ENCODE peak calls at places on chromosome 13, in five cellular contexts. C, B, U, X and O are unnamed samples.

GRCh38 chr13:113664751-113665581 is 2.1 kb upstream of the GRK1 start:
- DNase-seq in C (peak), B (peak), U (peak), X (no peak), O (no peak)

GRCh38 chr13:83190020-83190419 is 692.3 kb downstream of the SLITRK1 start:
- DNase-seq in C (no peak), B (no peak), U (no peak), X (no peak), O (no peak)

GRCh38 chr13:98416408-98416807 is 160.5 kb downstream of the STK24 start:
- DNase-seq in C (no peak), B (no peak), U (no peak), X (no peak), O (no peak)

GRCh38 chr13:113403255-113404104 is 39.5 kb upstream of the GRTP1 start:
- DNase-seq in C (no peak), B (peak), U (peak), X (no peak), O (no peak)

GRCh38 chr13:36599641-36600040 is 74.2 kb upstream of the SERTM1 start:
- DNase-seq in C (no peak), B (no peak), U (no peak), X (no peak), O (no peak)

GRCh38 chr13:91247768-91248167 is 99.7 kb upstream of the MIR17HG start:
- DNase-seq in C (no peak), B (no peak), U (no peak), X (no peak), O (no peak)

GRCh38 chr13:113526466-113527220 is 36.1 kb upstream of the DCUN1D2 start:
- DNase-seq in C (no peak), B (no peak), U (no peak), X (no peak), O (no peak)

GRCh38 chr13:40285634-40286033 is 380.8 kb downstream of the FOXO1 start:
- DNase-seq in C (no peak), B (no peak), U (no peak), X (no peak), O (no peak)

GRCh38 chr13:26540319-26540718 is 17.2 kb upstream of the WASF3 start:
- DNase-seq in C (no peak), B (no peak), U (no peak), X (no peak), O (peak)

GRCh38 chr13:41259875-41260501 is 3.4 kb downstream of the MTRF1 start:
- DNase-seq in C (no peak), B (no peak), U (no peak), X (no peak), O (no peak)

GRCh38 chr13:38429916-38430315 is 80.3 kb downstream of the UFM1 start:
- DNase-seq in C (no peak), B (no peak), U (no peak), X (no peak), O (no peak)

GRCh38 chr13:42876810-42877550 is 95.6 kb downstream of the FAM216B start:
- DNase-seq in C (no peak), B (no peak), U (no peak), X (no peak), O (no peak)

GRCh38 chr13:107331359-107331758 is 763.4 kb upstream of the ARGLU1 start:
- DNase-seq in C (no peak), B (no peak), U (no peak), X (no peak), O (no peak)

GRCh38 chr13:76829572-76830327 is 56.5 kb downstream of the KCTD12 start:
- DNase-seq in C (peak), B (no peak), U (no peak), X (no peak), O (no peak)

GRCh38 chr13:99985886-99986527 is 4.4 kb downstream of the ZIC2 start:
- DNase-seq in C (no peak), B (no peak), U (no peak), X (no peak), O (peak)

GRCh38 chr13:26991508-26992181 is 180.0 kb downstream of the USP12 start:
- DNase-seq in C (no peak), B (no peak), U (no peak), X (no peak), O (no peak)

GRCh38 chr13:111577429-111577828 is 257.0 kb downstream of the TEX29 start:
- DNase-seq in C (no peak), B (peak), U (no peak), X (no peak), O (no peak)

GRCh38 chr13:24865158-24865557 is 101.2 kb downstream of the RNF17 start:
- DNase-seq in C (no peak), B (no peak), U (no peak), X (no peak), O (peak)

GRCh38 chr13:111505175-111505777 is 184.8 kb downstream of the TEX29 start:
- DNase-seq in C (no peak), B (no peak), U (peak), X (no peak), O (peak)

GRCh38 chr13:105763851-105764250 is 771.6 kb downstream of the EFNB2 start:
- DNase-seq in C (no peak), B (no peak), U (no peak), X (no peak), O (no peak)

GRCh38 chr13:44815507-44816074 is 173.7 kb downstream of the NUFIP1 start:
- DNase-seq in C (no peak), B (no peak), U (no peak), X (no peak), O (no peak)

GRCh38 chr13:70518081-70518480 is 409.8 kb upstream of the KLHL1 start:
- DNase-seq in C (no peak), B (no peak), U (no peak), X (no peak), O (no peak)

GRCh38 chr13:110713981-110714797 is 689 bp downstream of the ING1 start:
- DNase-seq in C (peak), B (peak), U (no peak), X (peak), O (peak)

GRCh38 chr13:39676315-39676876 is 20.9 kb downstream of the COG6 start:
- DNase-seq in C (no peak), B (no peak), U (no peak), X (no peak), O (peak)

GRCh38 chr13:50873481-50873880 is 30.0 kb upstream of the DLEU7 start:
- DNase-seq in C (no peak), B (no peak), U (no peak), X (no peak), O (no peak)